ENCODE peak calls at places on chromosomes 5 and 9, in five cellular contexts. One of them, this sample, is unnamed.

GRCh38 chr5:166488560-166488959 is 1802.9 kb upstream of the WWC1 start:
- DNase-seq in body of pancreas: no peak
- DNase-seq in neural progenitor cell: no peak
- DNase-seq in GM13977: no peak
- DNase-seq in IMR-90: no peak
- DNase-seq in this sample: no peak

GRCh38 chr5:54965806-54966205 is 19.6 kb downstream of the ESM1 start:
- DNase-seq in body of pancreas: no peak
- DNase-seq in IMR-90: no peak
- DNase-seq in GM13977: no peak
- DNase-seq in neural progenitor cell: no peak
- DNase-seq in this sample: no peak

GRCh38 chr5:113663879-113664278 is 150.4 kb downstream of the YTHDC2 start:
- DNase-seq in GM13977: peak; percentile 8
- DNase-seq in neural progenitor cell: peak; percentile 16
- DNase-seq in IMR-90: peak; percentile 16
- DNase-seq in body of pancreas: peak; percentile 39
- DNase-seq in this sample: peak; percentile 79

GRCh38 chr9:134896834-134897583 is 16.4 kb downstream of the FCN2 start:
- DNase-seq in IMR-90: no peak
- DNase-seq in body of pancreas: no peak
- DNase-seq in GM13977: no peak
- DNase-seq in neural progenitor cell: no peak
- DNase-seq in this sample: no peak

GRCh38 chr5:32865475-32865874 is 154.4 kb downstream of the NPR3 start:
- DNase-seq in body of pancreas: no peak
- DNase-seq in GM13977: no peak
- DNase-seq in IMR-90: peak; percentile 34
- DNase-seq in neural progenitor cell: no peak
- DNase-seq in this sample: no peak

GRCh38 chr9:504921-505821 is 290.5 kb downstream of the DOCK8 start:
- DNase-seq in GM13977: peak; percentile 46
- DNase-seq in neural progenitor cell: peak; percentile 63
- DNase-seq in IMR-90: no peak
- DNase-seq in body of pancreas: peak; percentile 48
- DNase-seq in this sample: peak; percentile 37

GRCh38 chr9:85408494-85408893 is 333.3 kb downstream of the AGTPBP1 start:
- DNase-seq in IMR-90: no peak
- DNase-seq in neural progenitor cell: no peak
- DNase-seq in body of pancreas: no peak
- DNase-seq in GM13977: no peak
- DNase-seq in this sample: no peak

GRCh38 chr5:50582699-50583098 is 83.7 kb upstream of the PARP8 start:
- DNase-seq in body of pancreas: no peak
- DNase-seq in neural progenitor cell: no peak
- DNase-seq in GM13977: no peak
- DNase-seq in IMR-90: no peak
- DNase-seq in this sample: no peak

GRCh38 chr5:80191991-80192398 is 63.9 kb downstream of the SERINC5 start:
- DNase-seq in IMR-90: no peak
- DNase-seq in GM13977: no peak
- DNase-seq in neural progenitor cell: peak; percentile 67
- DNase-seq in body of pancreas: no peak
- DNase-seq in this sample: no peak

GRCh38 chr9:128836509-128837145 is 7.0 kb upstream of the SPOUT1 start:
- DNase-seq in body of pancreas: no peak
- DNase-seq in IMR-90: no peak
- DNase-seq in GM13977: no peak
- DNase-seq in neural progenitor cell: no peak
- DNase-seq in this sample: no peak

GRCh38 chr9:95874989-95875304 is 544 bp upstream of the ERCC6L2 start:
- DNase-seq in IMR-90: no peak
- DNase-seq in neural progenitor cell: peak; percentile 52
- DNase-seq in GM13977: peak; percentile 36
- DNase-seq in body of pancreas: peak; percentile 47
- DNase-seq in this sample: peak; percentile 51

GRCh38 chr5:65961644-65962043 is 35.3 kb downstream of the ERBIN start:
- DNase-seq in body of pancreas: no peak
- DNase-seq in GM13977: peak; percentile 56
- DNase-seq in neural progenitor cell: no peak
- DNase-seq in IMR-90: peak; percentile 79
- DNase-seq in this sample: peak; percentile 38

GRCh38 chr5:62489471-62489870 is 76.9 kb downstream of the IPO11 start:
- DNase-seq in IMR-90: no peak
- DNase-seq in GM13977: no peak
- DNase-seq in body of pancreas: no peak
- DNase-seq in neural progenitor cell: no peak
- DNase-seq in this sample: no peak

GRCh38 chr9:88425538-88425950 is 37.3 kb downstream of the SPIN1 start:
- DNase-seq in body of pancreas: no peak
- DNase-seq in neural progenitor cell: no peak
- DNase-seq in IMR-90: peak; percentile 34
- DNase-seq in GM13977: no peak
- DNase-seq in this sample: peak; percentile 1

GRCh38 chr5:160851481-160851880 is 530 bp downstream of the ATP10B start:
- DNase-seq in neural progenitor cell: no peak
- DNase-seq in IMR-90: no peak
- DNase-seq in body of pancreas: no peak
- DNase-seq in GM13977: no peak
- DNase-seq in this sample: no peak

GRCh38 chr5:133589286-133589685 is 23.1 kb downstream of the FSTL4 start:
- DNase-seq in GM13977: no peak
- DNase-seq in body of pancreas: no peak
- DNase-seq in neural progenitor cell: no peak
- DNase-seq in IMR-90: no peak
- DNase-seq in this sample: no peak
- TF ChIP-seq CTCF in GM13977: no peak
- TF ChIP-seq CTCF in body of pancreas: no peak
- TF ChIP-seq CTCF in neural progenitor cell: peak; percentile 7
- TF ChIP-seq CTCF in IMR-90: no peak
- TF ChIP-seq CTCF in this sample: no peak

GRCh38 chr9:87223397-87224246 is 274.0 kb upstream of the DAPK1 start:
- DNase-seq in body of pancreas: no peak
- DNase-seq in GM13977: no peak
- DNase-seq in IMR-90: peak; percentile 33
- DNase-seq in neural progenitor cell: no peak
- DNase-seq in this sample: no peak
- TF ChIP-seq CTCF in body of pancreas: no peak
- TF ChIP-seq CTCF in GM13977: no peak
- TF ChIP-seq CTCF in IMR-90: no peak
- TF ChIP-seq CTCF in neural progenitor cell: no peak
- TF ChIP-seq CTCF in this sample: no peak

GRCh38 chr5:91956738-91957137 is 573.6 kb upstream of the ARRDC3 start:
- DNase-seq in IMR-90: no peak
- DNase-seq in neural progenitor cell: peak; percentile 47
- DNase-seq in body of pancreas: no peak
- DNase-seq in GM13977: no peak
- DNase-seq in this sample: no peak
- TF ChIP-seq CTCF in IMR-90: no peak
- TF ChIP-seq CTCF in neural progenitor cell: no peak
- TF ChIP-seq CTCF in body of pancreas: no peak
- TF ChIP-seq CTCF in GM13977: no peak
- TF ChIP-seq CTCF in this sample: no peak

DNA sequence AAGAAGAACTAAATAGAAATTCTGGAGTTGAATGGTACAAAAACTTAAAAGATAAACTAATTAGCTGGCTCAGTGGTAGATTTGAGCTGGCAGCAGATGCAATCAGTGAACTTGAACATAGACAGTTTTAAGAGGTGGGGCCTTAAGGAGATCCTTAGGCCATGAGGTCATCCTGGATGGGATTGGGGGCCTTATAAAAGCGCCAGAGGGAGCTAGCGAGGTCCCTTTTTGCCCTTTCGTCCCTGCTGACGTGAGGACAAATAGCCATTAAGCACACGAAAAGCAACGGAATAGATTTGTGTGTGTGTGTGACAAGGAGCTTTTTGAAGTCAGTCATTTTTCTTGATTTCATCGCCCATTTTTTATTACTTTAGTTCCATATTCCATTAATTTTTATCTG is 83.3 kb downstream of the ZNF354C start:
- DNase-seq in IMR-90: peak; percentile 43
- DNase-seq in body of pancreas: no peak
- DNase-seq in neural progenitor cell: peak; percentile 70
- DNase-seq in GM13977: no peak
- DNase-seq in this sample: no peak
- TF ChIP-seq CTCF in IMR-90: peak; percentile 29
- TF ChIP-seq CTCF in body of pancreas: no peak
- TF ChIP-seq CTCF in neural progenitor cell: peak; percentile 55
- TF ChIP-seq CTCF in GM13977: no peak
- TF ChIP-seq CTCF in this sample: no peak

GRCh38 chr5:988316-988715 is 20.3 kb upstream of the NKD2 start:
- DNase-seq in body of pancreas: no peak
- DNase-seq in IMR-90: no peak
- DNase-seq in GM13977: no peak
- DNase-seq in neural progenitor cell: no peak
- DNase-seq in this sample: no peak

GRCh38 chr5:991472-992267 is 16.9 kb upstream of the NKD2 start:
- DNase-seq in GM13977: no peak
- DNase-seq in neural progenitor cell: no peak
- DNase-seq in body of pancreas: no peak
- DNase-seq in IMR-90: no peak
- DNase-seq in this sample: no peak

GRCh38 chr5:987761-988160 is 20.8 kb upstream of the NKD2 start:
- DNase-seq in IMR-90: no peak
- DNase-seq in neural progenitor cell: no peak
- DNase-seq in GM13977: no peak
- DNase-seq in body of pancreas: no peak
- DNase-seq in this sample: no peak

GRCh38 chr5:994272-994607 is 14.4 kb upstream of the NKD2 start:
- DNase-seq in body of pancreas: no peak
- DNase-seq in neural progenitor cell: no peak
- DNase-seq in GM13977: no peak
- DNase-seq in IMR-90: no peak
- DNase-seq in this sample: no peak

DNA sequence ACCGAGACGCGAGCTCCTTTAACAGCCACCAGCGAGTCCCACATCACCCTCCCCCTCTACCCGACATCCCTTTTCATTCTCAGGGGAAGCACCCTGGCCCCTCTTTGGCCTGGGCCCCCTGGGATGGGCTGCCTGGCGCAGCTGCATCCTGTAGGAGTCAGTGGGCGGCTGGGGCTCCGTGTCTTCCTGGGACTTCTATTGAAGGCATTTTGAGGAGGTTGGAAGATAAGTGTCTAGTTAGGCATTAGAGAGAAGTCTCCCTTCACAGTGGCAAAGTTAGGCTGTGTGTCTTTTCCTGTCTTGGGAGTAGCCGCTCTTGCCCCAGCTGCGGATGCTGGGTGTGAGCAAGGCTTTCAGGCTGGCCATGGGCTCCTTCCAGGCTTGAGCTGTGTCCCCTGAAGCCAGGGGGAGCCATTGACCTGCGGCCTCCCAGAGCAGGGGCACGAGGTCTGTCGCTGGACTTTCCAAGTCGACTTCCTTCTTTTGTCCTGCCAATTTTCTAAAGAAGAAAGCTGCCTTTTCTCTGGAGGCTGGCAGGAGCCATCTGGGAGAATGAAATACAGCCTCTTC is 18.6 kb upstream of the NKD2 start:
- DNase-seq in body of pancreas: no peak
- DNase-seq in GM13977: no peak
- DNase-seq in IMR-90: no peak
- DNase-seq in neural progenitor cell: peak; percentile 85
- DNase-seq in this sample: no peak
- TF ChIP-seq CTCF in body of pancreas: peak; percentile 32
- TF ChIP-seq CTCF in GM13977: no peak
- TF ChIP-seq CTCF in IMR-90: no peak
- TF ChIP-seq CTCF in neural progenitor cell: peak; percentile 58
- TF ChIP-seq CTCF in this sample: no peak

GRCh38 chr9:111719541-111719940 is 58.1 kb downstream of the GNG10 start:
- DNase-seq in IMR-90: no peak
- DNase-seq in neural progenitor cell: no peak
- DNase-seq in body of pancreas: no peak
- DNase-seq in GM13977: no peak
- DNase-seq in this sample: no peak

GRCh38 chr9:111715471-111715870 is 54.1 kb downstream of the GNG10 start:
- DNase-seq in GM13977: no peak
- DNase-seq in body of pancreas: no peak
- DNase-seq in neural progenitor cell: no peak
- DNase-seq in IMR-90: peak; percentile 1
- DNase-seq in this sample: no peak

GRCh38 chr9:111720170-111720569 is 58.8 kb downstream of the GNG10 start:
- DNase-seq in IMR-90: peak; percentile 7
- DNase-seq in GM13977: no peak
- DNase-seq in neural progenitor cell: no peak
- DNase-seq in body of pancreas: no peak
- DNase-seq in this sample: no peak
- TF ChIP-seq CTCF in IMR-90: peak; percentile 17
- TF ChIP-seq CTCF in GM13977: no peak
- TF ChIP-seq CTCF in neural progenitor cell: no peak
- TF ChIP-seq CTCF in body of pancreas: no peak
- TF ChIP-seq CTCF in this sample: no peak

This sample was measured in MCF 10A.